ENCODE peak calls at places on chromosome 7, in five cellular contexts. I is HCT116, L is GM23338, U is Panc1, C is GM12878. P is an unnamed sample.

GRCh38 chr7:131602304-131602993 is 46.0 kb upstream of the PODXL start:
- DNase-seq in C (no peak), I (no peak), U (no peak), L (no peak), P (no peak)

GRCh38 chr7:114026486-114027089 is 107.8 kb upstream of the PPP1R3A start:
- DNase-seq in U (peak), C (no peak), L (peak), I (peak), P (no peak)

GRCh38 chr7:22452142-22452763 is 47.7 kb downstream of the STEAP1B start:
- DNase-seq in I (peak), U (peak), L (peak), C (no peak), P (peak)

GRCh38 chr7:65287023-65287422 is 86.6 kb upstream of the ZNF92 start:
- DNase-seq in I (no peak), U (no peak), C (no peak), L (no peak), P (no peak)

GRCh38 chr7:106139253-106140251 is 27.4 kb upstream of the SYPL1 start:
- DNase-seq in U (no peak), L (no peak), C (no peak), I (no peak), P (no peak)

GRCh38 chr7:157400171-157400860 is 63.5 kb downstream of the DNAJB6 start:
- DNase-seq in U (no peak), C (no peak), L (no peak), I (no peak), P (no peak)

GRCh38 chr7:139889186-139889871 is 60.3 kb downstream of the TBXAS1 start:
- DNase-seq in U (no peak), C (no peak), I (no peak), L (no peak), P (no peak)

GRCh38 chr7:103113164-103113563 is 35.7 kb downstream of the NAPEPLD start:
- DNase-seq in U (no peak), I (peak), C (no peak), L (no peak), P (no peak)

GRCh38 chr7:123770378-123770777 is 21.6 kb upstream of the WASL start:
- DNase-seq in L (no peak), I (no peak), U (no peak), C (no peak), P (no peak)

GRCh38 chr7:141585592-141586510 is 34.6 kb downstream of the AGK start:
- DNase-seq in U (peak), C (peak), L (no peak), I (no peak), P (no peak)

GRCh38 chr7:102469972-102470825 is 5.4 kb downstream of the LRWD1 start:
- DNase-seq in L (no peak), U (no peak), I (no peak), C (no peak), P (no peak)

GRCh38 chr7:72183835-72184234 is 228.3 kb downstream of the CALN1 start:
- DNase-seq in U (no peak), C (no peak), L (peak), I (peak), P (no peak)
- TF ChIP-seq CTCF in U (peak), C (no peak), L (peak), I (no peak), P (no peak)

DNA sequence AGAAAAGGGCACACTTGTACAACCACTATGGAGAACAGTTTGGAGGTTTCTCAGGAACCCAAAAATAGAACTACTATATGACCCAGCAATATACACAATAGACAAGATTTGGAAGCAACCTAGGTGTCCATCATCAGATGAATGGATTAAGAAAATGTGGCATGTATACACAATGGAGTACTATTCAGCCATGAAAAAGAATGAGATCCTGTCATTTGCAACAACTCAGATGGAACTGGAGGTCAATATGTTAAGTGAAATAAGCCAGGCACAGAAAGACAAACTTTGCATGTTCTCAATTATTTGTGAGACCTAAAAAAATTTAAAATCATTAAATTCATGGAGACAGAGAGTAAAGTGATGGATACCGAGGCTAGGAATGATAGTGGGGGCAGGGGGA is 118.8 kb downstream of the ZNF467 start:
- DNase-seq in U (no peak), L (no peak), C (no peak), I (no peak), P (no peak)
- TF ChIP-seq POLR2AphosphoS5 in U (no peak), L (no peak), C (no peak), I (no peak), P (no peak)

GRCh38 chr7:24908757-24909156 is 71.2 kb downstream of the OSBPL3 start:
- DNase-seq in L (no peak), I (no peak), U (no peak), C (no peak), P (no peak)

GRCh38 chr7:24912424-24912823 is 67.6 kb downstream of the OSBPL3 start:
- DNase-seq in U (no peak), I (no peak), C (no peak), L (no peak), P (no peak)

GRCh38 chr7:24910551-24911212 is 69.3 kb downstream of the OSBPL3 start:
- DNase-seq in I (no peak), U (no peak), C (no peak), L (no peak), P (no peak)

GRCh38 chr7:24912874-24913514 is 67.0 kb downstream of the OSBPL3 start:
- DNase-seq in C (no peak), L (no peak), U (no peak), I (no peak), P (no peak)

DNA sequence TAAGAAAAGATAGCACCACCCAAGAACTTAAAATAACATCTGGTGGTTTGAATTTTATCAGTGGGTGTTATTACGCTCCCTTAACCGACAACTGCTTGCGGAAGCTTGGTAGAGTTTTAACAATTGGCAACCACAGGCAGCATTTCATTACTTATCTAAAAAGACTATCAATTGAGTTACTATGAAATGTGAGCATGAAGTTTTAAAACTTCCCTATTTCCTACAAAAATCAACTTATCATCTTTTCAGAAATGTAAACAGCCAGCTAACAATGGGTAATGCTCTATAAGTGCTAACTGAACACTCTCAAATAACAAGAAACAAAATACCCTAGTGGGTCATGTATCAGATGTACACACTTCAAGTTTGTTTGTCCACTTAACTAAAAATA is 68.8 kb downstream of the OSBPL3 start:
- DNase-seq in I (no peak), C (peak), U (no peak), L (no peak), P (no peak)
- TF ChIP-seq REST in I (no peak), C (no peak), U (no peak), L (no peak), P (no peak)

GRCh38 chr7:875051-875450 is 1.3 kb upstream of the GET4 start:
- DNase-seq in I (no peak), C (no peak), U (no peak), L (no peak), P (no peak)

GRCh38 chr7:877312-878232 is 1.2 kb downstream of the GET4 start:
- DNase-seq in L (peak), C (no peak), U (no peak), I (no peak), P (peak)

GRCh38 chr7:876972-877311 is 588 bp downstream of the GET4 start:
- DNase-seq in I (no peak), U (no peak), C (no peak), L (no peak), P (peak)

GRCh38 chr7:875476-876076 is 778 bp upstream of the GET4 start:
- DNase-seq in I (no peak), L (no peak), C (no peak), U (no peak), P (no peak)

GRCh38 chr7:876077-876971 is at the start of gene GET4:
- DNase-seq in C (peak), I (peak), L (peak), U (peak), P (peak)
- TF ChIP-seq CTCF in C (peak), I (no peak), L (no peak), U (no peak), P (no peak)

GRCh38 chr7:129882531-129882930 is 70.2 kb downstream of the UBE2H start:
- DNase-seq in L (no peak), C (no peak), U (no peak), I (no peak), P (no peak)
- TF ChIP-seq POLR2AphosphoS5 in L (no peak), C (no peak), U (no peak), I (no peak), P (no peak)

GRCh38 chr7:29095666-29096560 is 50.4 kb downstream of the CPVL start:
- DNase-seq in I (no peak), U (no peak), L (no peak), C (no peak), P (no peak)

GRCh38 chr7:29100857-29101256 is 45.5 kb downstream of the CPVL start:
- DNase-seq in L (no peak), I (no peak), C (no peak), U (no peak), P (no peak)

GRCh38 chr7:29105191-29105590 is 41.1 kb downstream of the CPVL start:
- DNase-seq in I (peak), L (no peak), U (no peak), C (no peak), P (no peak)

GRCh38 chr7:29102554-29103151 is 43.7 kb downstream of the CPVL start:
- DNase-seq in C (no peak), L (peak), I (peak), U (peak), P (peak)

DNA sequence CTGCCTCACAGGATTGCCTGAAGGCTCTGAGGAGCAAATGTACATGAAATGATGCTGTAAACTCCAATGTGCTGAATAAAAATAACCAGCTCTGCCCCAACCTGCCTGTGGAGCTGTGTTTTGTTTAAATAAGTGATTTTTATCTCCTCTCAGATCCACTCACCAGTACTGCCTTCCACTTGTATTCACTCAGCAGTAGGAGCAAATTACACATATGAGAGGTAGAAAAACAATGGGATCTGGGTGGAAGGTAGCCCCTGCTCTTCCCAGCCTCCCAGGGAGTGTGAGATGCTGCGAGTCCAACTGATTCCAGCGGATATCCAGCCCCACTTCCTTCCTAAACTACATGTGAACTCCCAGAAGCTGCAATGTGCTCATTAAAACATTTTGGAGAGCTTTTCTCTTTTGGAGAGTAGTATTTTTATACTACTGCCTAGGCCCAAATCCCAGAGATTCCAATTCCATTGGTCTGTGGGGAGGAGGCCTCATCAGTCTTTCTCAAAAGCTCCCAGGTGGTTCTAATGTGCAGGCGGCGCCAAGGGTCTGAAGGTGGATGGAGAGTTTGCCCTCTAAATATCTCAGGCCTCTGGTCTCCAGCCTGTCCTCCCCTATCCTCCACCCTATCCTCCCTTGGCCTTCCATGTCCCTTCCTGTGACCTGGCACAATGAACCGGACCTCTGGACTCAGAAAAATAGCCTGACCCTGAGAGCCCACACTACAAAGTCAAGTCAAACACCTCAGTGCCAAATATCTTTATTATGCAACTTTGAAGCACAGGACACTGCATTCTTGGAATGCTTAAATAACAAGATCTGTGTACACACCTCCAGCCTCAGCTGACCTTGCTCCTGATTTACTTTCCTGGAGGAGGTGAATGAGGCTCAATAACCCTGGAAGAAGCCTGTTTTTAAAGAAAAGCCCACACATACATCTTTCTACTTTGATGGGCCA is 46.2 kb downstream of the CPVL start:
- DNase-seq in I (no peak), U (no peak), L (no peak), C (no peak), P (no peak)
- TF ChIP-seq REST in I (no peak), U (no peak), L (no peak), C (no peak), P (no peak)

GRCh38 chr7:111730476-111731300 is 168.4 kb upstream of the IMMP2L start:
- DNase-seq in U (no peak), C (no peak), L (peak), I (peak), P (peak)

GRCh38 chr7:111728635-111728995 is 166.3 kb upstream of the IMMP2L start:
- DNase-seq in C (no peak), L (no peak), U (no peak), I (no peak), P (no peak)

GRCh38 chr7:111727905-111728634 is 165.8 kb upstream of the IMMP2L start:
- DNase-seq in L (peak), C (no peak), I (no peak), U (no peak), P (no peak)

GRCh38 chr7:111732923-111733322 is 170.6 kb upstream of the IMMP2L start:
- DNase-seq in U (no peak), C (no peak), I (no peak), L (no peak), P (no peak)

GRCh38 chr7:111729483-111729882 is 167.2 kb upstream of the IMMP2L start:
- DNase-seq in U (no peak), C (no peak), L (peak), I (no peak), P (no peak)
- TF ChIP-seq CTCF in U (no peak), C (no peak), L (peak), I (no peak), P (no peak)

GRCh38 chr7:31076051-31076450 is 23.9 kb downstream of the ADCYAP1R1 start:
- DNase-seq in I (no peak), U (no peak), L (no peak), C (no peak), P (no peak)

GRCh38 chr7:31078363-31078990 is 26.4 kb downstream of the ADCYAP1R1 start:
- DNase-seq in C (no peak), L (no peak), I (no peak), U (no peak), P (no peak)

GRCh38 chr7:31079126-31079918 is 27.2 kb downstream of the ADCYAP1R1 start:
- DNase-seq in U (no peak), C (no peak), L (no peak), I (no peak), P (no peak)

GRCh38 chr7:31076641-31077310 is 24.7 kb downstream of the ADCYAP1R1 start:
- DNase-seq in L (no peak), C (no peak), U (no peak), I (no peak), P (no peak)

GRCh38 chr7:31077484-31078362 is 25.6 kb downstream of the ADCYAP1R1 start:
- DNase-seq in U (no peak), C (no peak), I (no peak), L (no peak), P (no peak)
- TF ChIP-seq POLR2AphosphoS5 in U (no peak), C (no peak), I (no peak), L (no peak), P (no peak)

DNA sequence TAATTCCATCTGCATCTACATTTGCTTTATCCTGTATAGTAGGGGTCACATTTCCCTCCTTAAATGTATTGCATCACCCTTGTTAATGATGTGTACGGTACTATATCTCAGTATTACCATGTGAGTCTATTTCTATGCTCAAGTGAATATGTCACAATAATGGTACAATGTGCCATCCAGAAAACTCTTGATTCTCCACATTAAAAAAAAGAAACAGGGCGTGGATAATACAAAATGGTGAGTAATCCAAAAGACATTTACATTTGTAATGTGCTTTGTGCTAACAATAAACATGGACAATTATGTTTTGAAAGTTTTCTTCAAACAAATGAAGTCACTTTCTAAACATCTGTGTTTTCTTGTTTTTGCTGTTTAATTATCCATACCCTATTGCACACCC is 56.6 kb downstream of the TWIST1 start:
- DNase-seq in U (no peak), I (no peak), L (no peak), C (no peak), P (no peak)
- TF ChIP-seq REST in U (no peak), I (no peak), L (no peak), C (no peak), P (no peak)

P was measured in HL-60.